ENCODE peak calls at places on chromosomes 6 and 20, in nine cellular contexts. I is activated CD4-positive, alpha-beta T cell treated with anti-CD3 and anti-CD28 coated beads for 36 hours; Y is activated B cell treated with CpG ODN at 0.5 μM for 24 hours; J is lower lobe of right lung; A is left lung; T is pancreas; D is heart right ventricle; Z is stimulated activated naive CD8-positive, alpha-beta T cell treated with anti-CD3 and anti-CD28 coated beads, Interleukin-15, Interleukin-2, amounts not matched to agents 100 U/mL and 50 U/mL, for 24 hours; O is left lobe of liver. B is an unnamed sample.

GRCh38 chr6:8481727-8482126 is 46.4 kb upstream of the SLC35B3 start:
- ATAC-seq in I (no peak), Y (no peak), J (no peak), A (no peak), T (no peak), D (no peak), Z (no peak), O (peak; percentile 67), B (no peak)

GRCh38 chr6:108736832-108737231 is 111.4 kb upstream of the ARMC2 start:
- ATAC-seq in I (no peak), Y (no peak), J (peak; percentile 63), A (peak; percentile 85), T (no peak), D (peak; percentile 60), Z (no peak), O (no peak), B (no peak)

GRCh38 chr6:32885698-32886286 is 31.8 kb downstream of the PSMB9 start:
- ATAC-seq in I (peak; percentile 55), Y (peak; percentile 68), J (peak; percentile 64), A (peak; percentile 79), T (peak; percentile 87), D (peak; percentile 66), Z (peak; percentile 56), O (peak; percentile 83), B (peak; percentile 50)

GRCh38 chr6:165308926-165309731 is at the start of gene C6orf118:
- ATAC-seq in I (no peak), Y (no peak), J (peak; percentile 89), A (peak; percentile 98), T (peak; percentile 83), D (peak; percentile 95), Z (peak; percentile 55), O (peak; percentile 25), B (no peak)

GRCh38 chr6:134918418-134918961 is 31.4 kb downstream of the ALDH8A1 start:
- ATAC-seq in I (no peak), Y (no peak), J (no peak), A (no peak), T (no peak), D (no peak), Z (no peak), O (peak; percentile 16), B (no peak)

GRCh38 chr20:62872184-62872862 is 10.7 kb upstream of the TCFL5 start:
- ATAC-seq in I (no peak), Y (no peak), J (no peak), A (no peak), T (no peak), D (no peak), Z (no peak), O (peak; percentile 82), B (no peak)

GRCh38 chr20:48912065-48912464 is 9.4 kb upstream of the ARFGEF2 start:
- ATAC-seq in I (no peak), Y (peak; percentile 97), J (peak; percentile 26), A (no peak), T (no peak), D (no peak), Z (peak; percentile 25), O (no peak), B (peak; percentile 98)

GRCh38 chr6:7899046-7899888 is 11.3 kb downstream of the TXNDC5 start:
- ATAC-seq in I (peak; percentile 47), Y (peak; percentile 61), J (no peak), A (no peak), T (peak; percentile 55), D (peak; percentile 39), Z (peak; percentile 19), O (peak; percentile 74), B (peak; percentile 54)

GRCh38 chr6:39266375-39266774 is 37.1 kb upstream of the KCNK5 start:
- ATAC-seq in I (no peak), Y (no peak), J (no peak), A (no peak), T (no peak), D (no peak), Z (peak; percentile 24), O (no peak), B (no peak)

GRCh38 chr6:22334778-22335177 is 37.9 kb upstream of the PRL start:
- ATAC-seq in I (no peak), Y (no peak), J (no peak), A (no peak), T (no peak), D (no peak), Z (no peak), O (no peak), B (no peak)

GRCh38 chr20:32509639-32510066 is 75.5 kb downstream of the NOL4L start:
- ATAC-seq in I (peak; percentile 68), Y (peak; percentile 82), J (no peak), A (no peak), T (peak; percentile 14), D (no peak), Z (peak; percentile 73), O (peak; percentile 56), B (peak; percentile 54)